ENCODE peak calls at places on chromosomes 11 and 22, in five cellular contexts. V, S, O, Z and T are unnamed samples.

GRCh38 chr11:7079545-7080135 is 9.2 kb upstream of the RBMXL2 start:
- DNase-seq in V (no peak), S (no peak), O (no peak), Z (no peak), T (no peak)

GRCh38 chr11:133825156-133825555 is 20.2 kb downstream of the SPATA19 start:
- DNase-seq in Z (no peak), S (no peak), V (no peak), O (no peak), T (no peak)

GRCh38 chr11:46951864-46952263 is 15.3 kb downstream of the CSTPP1 start:
- DNase-seq in Z (no peak), O (no peak), S (no peak), V (no peak), T (no peak)

GRCh38 chr11:102384419-102385052 is 37.5 kb downstream of the BIRC2 start:
- DNase-seq in S (no peak), V (no peak), O (no peak), Z (no peak), T (no peak)

GRCh38 chr22:28978158-28978557 is 83.5 kb downstream of the C22orf31 start:
- DNase-seq in V (no peak), Z (no peak), O (no peak), S (no peak), T (no peak)

GRCh38 chr11:77287615-77288273 is 13.7 kb downstream of the GDPD4 start:
- DNase-seq in V (no peak), O (no peak), S (no peak), Z (no peak), T (no peak)

GRCh38 chr11:101915811-101916291 is 471 bp downstream of the ANGPTL5 start:
- DNase-seq in Z (peak; percentile 22), O (no peak), S (no peak), V (no peak), T (no peak)

GRCh38 chr22:47592791-47593190 is 830.3 kb downstream of the TBC1D22A start:
- DNase-seq in V (no peak), O (no peak), S (no peak), Z (no peak), T (no peak)

GRCh38 chr22:34761111-34761510 is 304.8 kb upstream of the ISX start:
- DNase-seq in S (peak; percentile 30), Z (no peak), V (no peak), O (no peak), T (no peak)

GRCh38 chr11:20015529-20016427 is 144.5 kb downstream of the DBX1 start:
- DNase-seq in O (no peak), V (no peak), S (no peak), Z (no peak), T (no peak)

GRCh38 chr11:108859510-108859909 is 194.6 kb downstream of the DDX10 start:
- DNase-seq in Z (no peak), O (no peak), V (no peak), S (no peak), T (no peak)

GRCh38 chr11:12581923-12582322 is 92.3 kb upstream of the TEAD1 start:
- DNase-seq in S (no peak), O (no peak), Z (no peak), V (no peak), T (no peak)

GRCh38 chr22:36145881-36146280 is 14.7 kb downstream of the APOL3 start:
- DNase-seq in O (no peak), S (no peak), Z (no peak), V (no peak), T (no peak)

GRCh38 chr11:128054323-128054910 is 532.9 kb downstream of the ETS1 start:
- DNase-seq in Z (no peak), V (no peak), S (no peak), O (no peak), T (no peak)

GRCh38 chr22:50308597-50308935 is 1.1 kb upstream of the PLXNB2 start:
- DNase-seq in S (peak; percentile 59), Z (no peak), V (no peak), O (peak; percentile 71), T (no peak)

GRCh38 chr11:40513281-40513680 is 946.2 kb downstream of the LRRC4C start:
- DNase-seq in V (no peak), O (no peak), S (no peak), Z (no peak), T (no peak)

GRCh38 chr11:106218096-106218495 is 140.6 kb downstream of the AASDHPPT start:
- DNase-seq in O (no peak), V (no peak), S (no peak), Z (no peak), T (no peak)

GRCh38 chr11:76801205-76801604 is 18.0 kb downstream of the TSKU start:
- DNase-seq in O (no peak), V (no peak), S (no peak), Z (no peak), T (no peak)

GRCh38 chr11:121929581-121929980 is 186.4 kb downstream of the BLID start:
- DNase-seq in V (no peak), Z (no peak), S (peak; percentile 35), O (no peak), T (peak; percentile 12)

GRCh38 chr11:126146454-126147192 is 64.8 kb downstream of the RPUSD4 start:
- DNase-seq in O (no peak), S (peak; percentile 84), Z (no peak), V (no peak), T (peak; percentile 55)

DNA sequence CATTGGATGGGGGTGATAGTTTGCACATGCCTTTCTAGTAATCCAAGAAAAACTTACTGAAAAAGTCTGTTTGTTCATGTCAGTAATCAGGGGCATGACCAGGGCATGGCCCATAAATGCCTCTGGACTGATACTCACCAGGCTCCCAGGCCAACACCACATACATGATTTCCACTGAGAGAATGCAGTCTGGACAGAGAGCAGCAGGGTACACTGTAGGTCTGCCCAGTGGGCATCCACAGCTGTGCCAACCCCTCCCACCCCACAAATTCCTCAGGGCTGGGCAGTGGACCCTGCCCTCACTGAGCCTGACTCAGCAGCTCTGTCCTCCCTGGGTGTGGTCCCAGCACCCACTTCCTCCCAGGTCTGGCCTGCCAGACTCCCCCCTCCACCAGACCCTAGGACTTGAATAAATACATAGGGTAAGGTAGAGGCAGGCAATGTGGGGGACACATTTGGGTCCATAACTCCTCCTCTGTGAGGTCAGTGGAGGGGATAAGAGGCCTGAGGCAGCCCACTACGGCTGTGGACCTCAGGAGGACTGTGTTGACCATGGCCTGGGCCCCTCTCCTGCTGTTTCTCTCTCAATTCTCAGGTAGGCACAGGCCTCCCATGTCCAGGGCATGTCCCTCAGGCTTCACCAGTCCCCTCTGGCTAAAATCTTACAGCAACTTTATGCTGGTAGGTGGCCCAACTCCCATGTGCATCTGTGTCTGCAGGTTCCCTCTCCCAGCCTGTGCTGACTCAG is 92.2 kb upstream of the TOP3B start:
- DNase-seq in S (no peak), O (no peak), V (no peak), Z (no peak), T (no peak)
- TF ChIP-seq CTCF in S (no peak), O (no peak), V (no peak), Z (no peak), T (no peak)

GRCh38 chr22:26008587-26008986 is 160.7 kb upstream of the SEZ6L start:
- DNase-seq in Z (no peak), V (no peak), S (no peak), O (no peak), T (no peak)
- TF ChIP-seq CTCF in Z (no peak), V (no peak), S (no peak), O (no peak), T (no peak)

GRCh38 chr11:59144579-59145345 is 2.1 kb downstream of the FAM111A start:
- DNase-seq in O (peak; percentile 86), V (peak; percentile 33), S (no peak), Z (peak; percentile 88), T (peak; percentile 35)
- TF ChIP-seq CTCF in O (no peak), V (no peak), S (no peak), Z (peak; percentile 36), T (peak; percentile 26)

GRCh38 chr22:17748555-17749353 is 25.5 kb downstream of the BID start:
- DNase-seq in S (no peak), O (peak; percentile 25), Z (no peak), V (no peak), T (peak; percentile 8)
- TF ChIP-seq CTCF in S (no peak), O (no peak), Z (no peak), V (no peak), T (peak; percentile 44)

GRCh38 chr11:565921-566509 is 5.2 kb downstream of the RASSF7 start:
- DNase-seq in V (no peak), Z (no peak), S (peak; percentile 28), O (no peak), T (no peak)
- TF ChIP-seq CTCF in V (no peak), Z (no peak), S (peak; percentile 53), O (no peak), T (no peak)

GRCh38 chr22:45455621-45456020 is 42.1 kb downstream of the RIBC2 start:
- DNase-seq in Z (no peak), O (no peak), S (no peak), V (no peak), T (no peak)
- TF ChIP-seq CTCF in Z (no peak), O (no peak), S (no peak), V (no peak), T (no peak)

DNA sequence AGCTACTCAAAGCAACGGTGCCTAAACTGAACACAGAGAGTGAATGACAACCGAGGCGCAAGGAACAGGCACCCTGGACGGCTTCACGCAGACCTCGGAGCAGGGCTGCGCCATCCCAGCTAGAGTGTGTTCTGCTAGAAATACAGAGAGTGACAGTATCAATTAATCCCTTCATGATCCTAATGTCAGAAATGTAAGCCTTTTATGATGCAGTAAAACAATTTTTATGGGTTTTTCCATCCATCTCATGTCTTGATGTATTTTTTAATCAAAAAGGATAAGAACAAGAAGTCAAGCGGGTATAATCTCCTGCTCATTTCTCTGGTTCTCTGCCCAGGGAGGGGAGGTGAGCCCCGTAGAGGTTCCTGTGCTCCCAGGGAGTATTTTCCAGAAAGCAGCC is 421.9 kb upstream of the SYN3 start:
- DNase-seq in S (no peak), V (no peak), O (no peak), Z (no peak), T (no peak)
- TF ChIP-seq CTCF in S (no peak), V (no peak), O (no peak), Z (no peak), T (no peak)

GRCh38 chr22:41688365-41689211 is at the start of gene SNU13:
- DNase-seq in O (peak; percentile 94), Z (peak; percentile 91), V (peak; percentile 68), S (peak; percentile 88), T (peak; percentile 75)
- TF ChIP-seq CTCF in O (no peak), Z (no peak), V (peak; percentile 24), S (peak; percentile 39), T (no peak)

GRCh38 chr22:44861245-44861644 is 108.9 kb downstream of the ARHGAP8 start:
- DNase-seq in V (no peak), O (no peak), S (no peak), Z (no peak), T (no peak)
- TF ChIP-seq CTCF in V (no peak), O (no peak), S (no peak), Z (no peak), T (no peak)

GRCh38 chr11:116272181-116272789 is 500.5 kb downstream of the BUD13 start:
- DNase-seq in V (no peak), Z (no peak), S (no peak), O (no peak), T (no peak)
- TF ChIP-seq CTCF in V (no peak), Z (no peak), S (no peak), O (no peak), T (no peak)